ENCODE peak calls at places on chromosome 7, in seven cellular contexts. F, Z, I, J, C, S and E are unnamed samples.

GRCh38 chr7:129657363-129657762 is 45.8 kb downstream of the NRF1 start:
- DNase-seq in S (no peak), F (no peak), J (no peak), I (no peak), Z (no peak), C (no peak), E (no peak)

GRCh38 chr7:81484266-81484665 is 285.6 kb downstream of the HGF start:
- DNase-seq in J (peak), Z (peak), I (no peak), S (no peak), F (peak), C (peak), E (no peak)

GRCh38 chr7:101856488-101857357 is 39.3 kb downstream of the CUX1 start:
- DNase-seq in Z (peak), S (peak), F (peak), I (peak), J (peak), C (peak), E (peak)

GRCh38 chr7:57165285-57165899 is 33.2 kb upstream of the ZNF479 start:
- DNase-seq in F (no peak), Z (no peak), C (no peak), S (no peak), I (no peak), J (no peak), E (no peak)

GRCh38 chr7:50706469-50706937 is 76.2 kb downstream of the GRB10 start:
- DNase-seq in C (no peak), F (no peak), Z (no peak), J (no peak), I (no peak), S (no peak), E (no peak)

GRCh38 chr7:100091411-100092181 is 2.8 kb downstream of the COPS6 start:
- DNase-seq in C (no peak), S (no peak), Z (peak), I (no peak), J (no peak), F (no peak), E (no peak)

GRCh38 chr7:41503438-41503837 is 199.5 kb downstream of the INHBA start:
- DNase-seq in Z (peak), S (no peak), C (no peak), J (no peak), I (no peak), F (no peak), E (no peak)

GRCh38 chr7:108384721-108385483 is 71.3 kb downstream of the NRCAM start:
- DNase-seq in S (no peak), I (no peak), Z (no peak), C (no peak), F (no peak), J (no peak), E (no peak)

GRCh38 chr7:74511360-74511759 is 57.7 kb downstream of the GTF2IRD1 start:
- DNase-seq in S (no peak), J (no peak), Z (peak), I (no peak), C (no peak), F (no peak), E (no peak)

GRCh38 chr7:132485600-132486594 is 90.4 kb downstream of the PLXNA4 start:
- DNase-seq in I (no peak), C (no peak), S (no peak), Z (no peak), J (peak), F (peak), E (no peak)

GRCh38 chr7:117110480-117111315 is 157.4 kb downstream of the ST7 start:
- DNase-seq in F (no peak), I (no peak), Z (no peak), S (no peak), C (no peak), J (no peak), E (peak)

GRCh38 chr7:46752881-46753366 is 829.0 kb downstream of the TNS3 start:
- DNase-seq in Z (peak), F (no peak), C (no peak), I (peak), S (no peak), J (no peak), E (no peak)

GRCh38 chr7:24251568-24251967 is 32.4 kb upstream of the NPY start:
- DNase-seq in I (no peak), F (no peak), J (no peak), C (no peak), S (no peak), Z (no peak), E (no peak)

GRCh38 chr7:40808409-40808942 is 673.7 kb downstream of the SUGCT start:
- DNase-seq in F (no peak), I (no peak), C (no peak), J (no peak), S (no peak), Z (peak), E (no peak)

GRCh38 chr7:37342665-37343471 is 105.8 kb downstream of the ELMO1 start:
- DNase-seq in I (no peak), C (no peak), J (no peak), F (no peak), Z (no peak), S (no peak), E (no peak)

DNA sequence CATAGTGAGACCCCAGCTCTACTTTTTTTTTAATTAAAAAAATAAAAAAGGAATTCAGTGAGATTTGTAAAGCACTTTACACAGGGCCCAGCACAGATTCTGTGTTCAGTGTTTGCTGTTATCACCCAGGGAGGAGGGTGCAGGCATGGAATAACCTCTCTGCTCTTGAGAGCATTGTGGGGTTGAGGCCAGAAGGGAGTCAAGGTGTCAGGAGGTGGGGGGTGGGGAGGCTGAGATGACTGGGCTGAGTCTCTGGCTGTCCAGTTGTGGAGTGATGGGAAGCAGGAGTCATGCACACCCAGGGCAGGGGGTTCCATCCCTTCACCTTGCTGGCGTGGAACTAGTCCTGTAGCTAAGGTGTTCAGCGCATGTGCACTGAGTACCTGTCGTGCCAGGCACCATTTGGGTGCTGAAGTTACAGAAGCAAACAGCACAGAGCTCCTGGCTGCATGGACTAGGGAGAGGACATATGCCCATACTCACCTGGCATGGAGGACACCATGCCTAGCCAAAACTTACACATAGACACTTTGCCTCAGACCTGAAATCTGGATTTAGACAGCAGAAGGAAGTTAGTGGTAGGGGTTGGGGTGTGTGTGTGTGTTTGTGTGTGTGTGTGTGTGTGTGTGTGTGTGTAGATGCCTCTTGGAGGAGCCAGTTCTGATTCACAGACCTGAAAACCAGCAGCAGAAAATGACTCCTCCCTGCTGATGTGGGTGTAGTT is 69.2 kb upstream of the LRRC4 start:
- DNase-seq in J (no peak), I (no peak), F (no peak), S (no peak), C (no peak), Z (no peak), E (no peak)
- TF ChIP-seq POLR2A in J (no peak), I (no peak), F (no peak), S (no peak), C (no peak), Z (no peak), E (no peak)

GRCh38 chr7:156576216-156577063 is 64.1 kb upstream of the RNF32 start:
- DNase-seq in C (no peak), S (no peak), F (no peak), Z (no peak), J (no peak), I (no peak), E (no peak)

GRCh38 chr7:156578978-156579430 is 61.6 kb upstream of the RNF32 start:
- DNase-seq in I (no peak), Z (no peak), J (no peak), C (no peak), F (no peak), S (no peak), E (no peak)

GRCh38 chr7:156578578-156578940 is 62.0 kb upstream of the RNF32 start:
- DNase-seq in C (no peak), I (no peak), Z (no peak), S (no peak), J (no peak), F (no peak), E (no peak)

GRCh38 chr7:156579566-156579965 is 61.0 kb upstream of the RNF32 start:
- DNase-seq in I (no peak), S (no peak), J (no peak), F (no peak), Z (no peak), C (no peak), E (no peak)

GRCh38 chr7:156577645-156578577 is 62.7 kb upstream of the RNF32 start:
- DNase-seq in F (no peak), I (no peak), J (no peak), S (no peak), C (no peak), Z (no peak), E (no peak)
- TF ChIP-seq POLR2A in F (no peak), I (no peak), J (no peak), S (no peak), C (no peak), Z (no peak), E (no peak)

DNA sequence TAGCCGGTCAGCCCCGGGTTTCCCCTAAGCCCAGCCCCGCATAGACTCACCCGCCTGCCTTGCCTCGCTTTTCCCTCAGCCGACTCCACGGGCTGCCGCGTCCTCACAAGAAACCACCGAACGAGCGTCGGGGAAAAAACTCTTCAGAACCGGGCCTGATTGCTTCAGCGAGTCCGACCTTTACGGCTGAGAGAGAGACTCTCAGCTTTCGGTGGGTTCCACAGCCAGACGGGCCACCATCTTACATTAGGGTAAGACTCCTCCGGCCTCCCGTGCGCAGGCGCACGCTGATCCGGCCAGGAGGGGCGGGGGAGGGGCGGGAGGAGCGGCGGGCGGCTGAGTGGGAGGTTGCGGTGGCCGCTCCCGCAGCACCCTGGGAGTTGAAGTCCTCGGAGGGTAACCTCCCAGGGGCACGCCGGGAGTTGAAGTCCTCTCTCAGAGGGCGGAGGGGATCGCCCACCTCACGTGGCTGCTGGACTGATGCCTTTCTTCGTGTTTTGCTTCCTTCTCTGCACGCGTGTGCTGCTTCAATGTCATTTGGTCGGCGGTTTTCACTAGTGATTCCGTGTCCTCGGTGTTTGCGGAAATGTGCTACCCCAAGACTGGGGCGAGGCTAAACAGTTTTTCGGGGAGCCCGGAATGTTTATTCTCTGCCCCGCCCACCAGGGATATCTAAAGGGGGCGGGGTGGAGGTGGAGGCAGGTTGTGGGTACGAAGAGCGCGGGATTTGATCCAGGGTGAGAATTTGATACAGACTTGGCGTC is at the start of gene CNOT4:
- DNase-seq in S (peak), C (peak), I (peak), F (peak), Z (peak), J (peak), E (peak)
- TF ChIP-seq POLR2A in S (peak), C (peak), I (peak), F (peak), Z (peak), J (peak), E (peak)

DNA sequence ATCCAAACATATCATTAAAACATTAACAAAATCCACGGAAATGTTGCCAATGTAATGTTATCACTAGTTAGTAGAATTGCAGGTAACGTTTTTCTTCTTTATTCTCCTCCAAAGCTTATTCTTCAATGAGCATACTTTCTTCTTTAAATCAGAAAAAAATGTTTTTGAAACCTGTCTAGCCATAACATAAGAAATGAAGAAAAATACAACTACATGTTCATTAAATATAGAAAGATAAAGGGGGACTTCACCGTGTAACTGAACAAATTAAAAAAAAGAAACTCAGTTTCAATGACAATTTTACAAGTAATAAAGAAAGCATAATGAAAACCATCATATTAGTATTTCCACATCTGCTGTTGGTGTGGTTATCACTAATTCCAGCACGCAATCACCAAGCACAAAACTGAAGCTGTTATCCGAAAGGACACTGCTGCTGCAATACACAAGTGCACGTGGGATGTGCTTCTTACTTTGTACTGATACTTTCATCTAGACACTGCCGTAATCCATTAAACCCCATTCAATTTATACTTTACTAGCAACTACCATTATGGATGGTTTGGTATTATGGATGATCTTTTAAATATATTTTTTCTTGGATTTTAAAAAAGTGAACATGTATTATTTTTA is 9.6 kb downstream of the ESYT2 start:
- DNase-seq in J (no peak), S (no peak), F (no peak), C (no peak), I (no peak), Z (no peak), E (no peak)
- TF ChIP-seq POLR2A in J (no peak), S (no peak), F (no peak), C (no peak), I (no peak), Z (no peak), E (no peak)

GRCh38 chr7:95662987-95663386 is 66.7 kb upstream of the PDK4 start:
- DNase-seq in Z (no peak), S (no peak), C (no peak), F (no peak), J (no peak), I (no peak), E (no peak)

GRCh38 chr7:95658676-95659075 is 62.4 kb upstream of the PDK4 start:
- DNase-seq in J (no peak), Z (no peak), I (no peak), S (no peak), F (no peak), C (no peak), E (no peak)

DNA sequence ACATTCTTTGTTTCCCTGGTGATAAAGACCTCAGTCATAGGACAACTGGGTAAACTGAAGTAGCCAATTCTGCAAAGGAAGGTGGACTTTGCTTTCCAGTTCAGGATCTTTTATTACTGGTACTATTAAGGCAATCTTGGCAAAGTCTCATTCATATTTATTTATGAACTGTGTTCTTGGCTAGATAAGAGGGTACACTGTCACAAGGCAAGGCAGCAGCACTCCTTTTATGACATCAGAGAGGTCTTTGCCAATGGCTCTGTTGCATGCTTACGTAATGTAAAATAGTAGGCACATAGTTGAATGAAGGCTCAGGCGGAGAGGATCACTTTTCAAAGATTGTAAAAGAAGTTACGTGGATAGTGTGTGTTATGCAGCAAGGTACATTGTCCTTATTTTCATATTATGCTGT is 63.7 kb upstream of the PDK4 start:
- DNase-seq in F (no peak), J (no peak), S (no peak), C (no peak), Z (no peak), I (no peak), E (no peak)
- TF ChIP-seq POLR2A in F (no peak), J (no peak), S (no peak), C (no peak), Z (no peak), I (no peak), E (no peak)

GRCh38 chr7:66043681-66044497 is 31.7 kb upstream of the ASL start:
- DNase-seq in F (no peak), S (peak), Z (no peak), I (no peak), J (peak), C (no peak), E (peak)
- TF ChIP-seq POLR2A in F (no peak), S (no peak), Z (no peak), I (no peak), J (no peak), C (no peak), E (no peak)